ENCODE peak calls at places on chromosomes 12 and 14, in four cellular contexts. A is fibroblast of lung, I is tibial artery, L is suprapubic skin. Z is an unnamed sample.

GRCh38 chr14:93878871-93879270 is 48.3 kb upstream of the FAM181A start:
- DNase-seq in A (no peak), I (peak; percentile 55), L (no peak), Z (no peak)

GRCh38 chr12:23415180-23415579 is 534.3 kb downstream of the SOX5 start:
- DNase-seq in A (no peak), I (no peak), L (no peak), Z (no peak)

GRCh38 chr14:81289516-81289915 is 68.8 kb upstream of the GTF2A1 start:
- DNase-seq in A (no peak), I (no peak), L (no peak), Z (no peak)

GRCh38 chr12:4829161-4829792 is 80.4 kb upstream of the KCNA1 start:
- DNase-seq in A (no peak), I (no peak), L (no peak), Z (no peak)

GRCh38 chr14:55832974-55833373 is 253.0 kb downstream of the KTN1 start:
- DNase-seq in A (no peak), I (no peak), L (no peak), Z (no peak)

GRCh38 chr12:116138781-116139180 is 138.7 kb downstream of the MED13L start:
- DNase-seq in A (peak; percentile 84), I (no peak), L (no peak), Z (no peak)

GRCh38 chr14:24074625-24075484 is 3.5 kb downstream of the CPNE6 start:
- DNase-seq in A (no peak), I (no peak), L (no peak), Z (no peak)

GRCh38 chr12:89980236-89980635 is 271.6 kb upstream of the ATP2B1 start:
- DNase-seq in A (peak; percentile 25), I (no peak), L (no peak), Z (peak; percentile 63)

GRCh38 chr14:100982764-100983163 is 79.2 kb upstream of the RTL1 start:
- DNase-seq in A (peak; percentile 60), I (no peak), L (no peak), Z (no peak)

GRCh38 chr14:20803221-20803620 is 577 bp upstream of the RNASE1 start:
- DNase-seq in A (no peak), I (no peak), L (no peak), Z (no peak)

GRCh38 chr12:69897744-69898143 is 72.7 kb downstream of the MYRFL start:
- DNase-seq in A (peak; percentile 99), I (no peak), L (no peak), Z (no peak)

GRCh38 chr14:20606190-20606901 is 15.2 kb upstream of the RNASE12 start:
- DNase-seq in A (no peak), I (no peak), L (no peak), Z (no peak)

GRCh38 chr12:13223176-13223806 is 26.8 kb downstream of the EMP1 start:
- DNase-seq in A (peak; percentile 75), I (no peak), L (no peak), Z (no peak)

GRCh38 chr14:68506021-68506644 is 286.7 kb downstream of the ZFP36L1 start:
- DNase-seq in A (peak; percentile 87), I (no peak), L (peak; percentile 57), Z (no peak)

GRCh38 chr14:32193532-32193931 is 8.3 kb upstream of the RNU6-7 start:
- DNase-seq in A (no peak), I (no peak), L (no peak), Z (no peak)

GRCh38 chr12:61993734-61994345 is 266.4 kb upstream of the USP15 start:
- DNase-seq in A (no peak), I (no peak), L (no peak), Z (no peak)

GRCh38 chr12:26566186-26566585 is 266.8 kb downstream of the ITPR2 start:
- DNase-seq in A (no peak), I (no peak), L (no peak), Z (no peak)

GRCh38 chr14:41925409-41925808 is 318.7 kb downstream of the LRFN5 start:
- DNase-seq in A (peak; percentile 2), I (no peak), L (no peak), Z (no peak)

GRCh38 chr12:69688496-69689427 is 10.3 kb downstream of the BEST3 start:
- DNase-seq in A (peak; percentile 98), I (peak; percentile 76), L (peak; percentile 74), Z (peak; percentile 86)

GRCh38 chr12:116524964-116525379 is 34.2 kb upstream of the MAP1LC3B2 start:
- DNase-seq in A (peak; percentile 73), I (no peak), L (no peak), Z (no peak)

GRCh38 chr14:32099473-32099872 is 22.4 kb downstream of the ARHGAP5 start:
- DNase-seq in A (no peak), I (no peak), L (no peak), Z (no peak)

GRCh38 chr14:93276031-93276716 is 56.7 kb downstream of the BTBD7 start:
- DNase-seq in A (no peak), I (no peak), L (no peak), Z (no peak)

GRCh38 chr14:53391631-53392030 is 238.5 kb upstream of the DDHD1 start:
- DNase-seq in A (peak; percentile 97), I (no peak), L (no peak), Z (no peak)

GRCh38 chr12:71371132-71371531 is 68.5 kb upstream of the LGR5 start:
- DNase-seq in A (peak; percentile 3), I (no peak), L (no peak), Z (no peak)
- TF ChIP-seq CTCF in A (no peak), I (no peak), L (no peak), Z (no peak)

GRCh38 chr14:104774453-104775072 is 21.0 kb downstream of the AKT1 start:
- DNase-seq in A (no peak), I (no peak), L (no peak), Z (no peak)

GRCh38 chr14:104775073-104775489 is 20.5 kb downstream of the AKT1 start:
- DNase-seq in A (no peak), I (no peak), L (no peak), Z (no peak)

GRCh38 chr14:104772707-104773504 is 20.0 kb downstream of the SIVA1 start:
- DNase-seq in A (no peak), I (no peak), L (no peak), Z (no peak)

GRCh38 chr14:104771918-104772706 is 19.2 kb downstream of the SIVA1 start:
- DNase-seq in A (no peak), I (no peak), L (no peak), Z (no peak)

DNA sequence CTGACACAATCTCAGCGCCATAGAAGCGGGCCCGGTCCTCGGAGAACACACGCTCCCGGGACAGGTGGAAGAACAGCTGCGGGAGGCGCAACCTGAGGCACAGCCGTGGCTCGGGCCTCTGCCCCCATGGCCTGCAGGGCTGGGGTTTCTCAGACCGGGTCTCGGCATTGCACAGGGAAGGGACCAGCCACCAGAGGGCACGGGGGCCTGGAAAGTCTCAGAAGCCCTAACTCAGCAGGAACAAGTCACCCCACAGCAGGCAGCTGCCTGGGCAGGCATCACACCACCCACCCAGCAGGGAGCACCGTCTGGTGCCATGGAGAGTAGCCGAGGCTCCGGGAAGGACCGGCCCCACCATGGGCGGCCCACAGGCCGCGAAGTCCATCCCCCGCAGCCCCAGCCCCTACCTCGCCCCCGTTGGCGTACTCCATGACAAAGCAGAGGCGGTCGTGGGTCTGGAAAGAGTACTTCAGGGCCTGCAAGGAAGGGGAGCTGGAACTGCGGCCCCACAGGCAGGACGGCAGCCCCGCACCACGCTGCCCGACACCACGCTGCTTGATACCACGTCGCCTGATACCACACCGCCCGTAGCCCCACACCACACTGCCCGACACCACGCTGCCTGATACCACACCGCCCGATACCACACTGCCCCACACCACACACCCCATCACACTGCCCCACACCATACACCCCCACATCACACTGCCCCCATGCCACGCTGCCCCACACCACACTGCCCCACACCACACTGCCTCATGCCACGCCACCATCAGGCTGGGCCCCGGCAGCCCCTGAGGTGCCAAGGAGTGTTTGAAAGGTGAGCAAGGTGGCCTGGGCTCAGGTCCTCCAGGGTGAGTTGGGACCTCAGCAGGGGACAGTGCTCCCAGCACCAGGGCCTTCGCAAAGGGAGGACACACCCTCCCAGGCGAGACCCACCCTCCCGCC is 20.8 kb downstream of the SIVA1 start:
- DNase-seq in A (no peak), I (no peak), L (no peak), Z (no peak)
- TF ChIP-seq CTCF in A (no peak), I (no peak), L (no peak), Z (no peak)

DNA sequence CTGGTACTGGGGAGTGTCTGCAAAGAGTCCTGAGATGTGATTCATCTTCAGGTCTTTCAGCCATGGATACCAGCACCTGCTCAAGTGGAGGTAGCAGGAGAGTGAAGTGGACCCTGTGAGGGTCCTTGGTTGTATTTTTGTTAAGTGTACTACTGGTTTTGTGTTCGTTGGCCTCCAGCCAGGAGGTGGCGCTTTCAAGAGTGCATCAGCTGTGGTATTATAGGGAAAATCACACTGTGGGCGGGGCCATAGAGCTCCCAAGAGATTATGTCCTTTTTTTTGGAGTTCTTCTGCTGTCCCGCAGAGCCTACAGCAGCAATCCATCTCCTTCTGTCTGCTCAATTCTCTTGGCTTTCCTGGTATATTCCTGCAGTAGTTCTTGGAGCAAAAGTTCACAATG is 66.8 kb downstream of the SPATA7 start:
- DNase-seq in A (no peak), I (no peak), L (no peak), Z (no peak)
- TF ChIP-seq CTCF in A (no peak), I (no peak), L (no peak), Z (no peak)

DNA sequence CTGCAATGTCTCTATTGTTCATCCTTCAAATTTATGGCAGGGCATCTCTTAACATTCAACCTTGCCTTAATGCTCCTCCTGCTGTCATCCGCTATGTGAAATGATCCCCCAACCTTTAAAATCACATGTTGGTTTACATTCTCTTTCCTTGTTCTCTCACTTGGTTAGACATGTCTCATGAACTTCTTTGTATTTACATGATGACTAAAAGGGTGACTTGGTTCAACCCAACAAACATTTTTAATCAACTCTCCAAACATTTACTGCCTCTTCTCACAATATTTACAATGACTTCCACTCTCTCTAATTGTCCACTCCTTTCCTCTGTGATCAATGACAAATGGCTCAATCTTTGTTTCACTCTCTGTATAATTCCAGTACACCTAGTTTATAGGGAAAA is 506.1 kb downstream of the NELL2 start:
- DNase-seq in A (no peak), I (no peak), L (no peak), Z (no peak)
- TF ChIP-seq CTCF in A (no peak), I (no peak), L (no peak), Z (no peak)

GRCh38 chr12:124388679-124389536 is 94.0 kb downstream of the RFLNA start:
- DNase-seq in A (peak; percentile 91), I (peak; percentile 97), L (peak; percentile 92), Z (peak; percentile 70)
- TF ChIP-seq CTCF in A (no peak), I (peak; percentile 11), L (no peak), Z (peak; percentile 7)

Z was measured in ascending aorta.